ENCODE peak calls at places on chromosomes 5 and 9, in five cellular contexts. Y is NCI-H510A, Z is mucosa of descending colon, A is posterior cingulate gyrus, Q is GM20000. T is an unnamed sample.

GRCh38 chr9:131461166-131461565 is 41.6 kb upstream of the POMT1 start:
- DNase-seq in A (no peak), Q (no peak), Y (no peak), Z (no peak), T (no peak)

GRCh38 chr9:107760469-107761242 is 271.1 kb upstream of the KLF4 start:
- DNase-seq in Y (no peak), Z (no peak), Q (no peak), A (peak; percentile 37), T (no peak)

GRCh38 chr5:80302636-80303035 is 17.2 kb upstream of the SPZ1 start:
- DNase-seq in Z (no peak), Y (no peak), A (no peak), Q (no peak), T (no peak)

GRCh38 chr5:168941901-168942300 is 359.0 kb downstream of the SLIT3 start:
- DNase-seq in Z (no peak), Q (no peak), Y (no peak), A (no peak), T (no peak)

GRCh38 chr5:112784726-112785125 is 47.0 kb downstream of the APC start:
- DNase-seq in A (no peak), Z (no peak), Q (no peak), Y (no peak), T (no peak)

GRCh38 chr5:55816342-55816741 is 34.8 kb upstream of the IL31RA start:
- DNase-seq in A (no peak), Q (no peak), Z (no peak), Y (no peak), T (no peak)

GRCh38 chr9:76944011-76944410 is 38.1 kb upstream of the PRUNE2 start:
- DNase-seq in A (no peak), Z (no peak), Q (no peak), Y (no peak), T (no peak)

GRCh38 chr5:127884416-127884815 is 181.2 kb downstream of the CCDC192 start:
- DNase-seq in Z (peak; percentile 51), A (no peak), Q (no peak), Y (no peak), T (peak; percentile 56)

GRCh38 chr5:134006119-134006514 is 1.3 kb upstream of the VDAC1 start:
- DNase-seq in Z (peak; percentile 38), A (no peak), Q (no peak), Y (no peak), T (no peak)